ENCODE peak calls at places on chromosomes 7 and 10, in six cellular contexts. One of them, this sample, is unnamed.

GRCh38 chr7:127833641-127834040 is 181.6 kb downstream of the SND1 start:
- ATAC-seq in foreskin keratinocyte: no peak
- ATAC-seq in lower lobe of right lung: no peak
- ATAC-seq in WTC11: no peak
- ATAC-seq in activated CD8-positive, alpha-beta T cell treated with anti-CD3 and anti-CD28 coated beads for 36 hours: no peak
- ATAC-seq in body of pancreas: no peak
- ATAC-seq in this sample: peak

GRCh38 chr10:107542607-107543006 is 378.1 kb upstream of the SORCS1 start:
- ATAC-seq in foreskin keratinocyte: no peak
- ATAC-seq in lower lobe of right lung: no peak
- ATAC-seq in WTC11: peak
- ATAC-seq in activated CD8-positive, alpha-beta T cell treated with anti-CD3 and anti-CD28 coated beads for 36 hours: no peak
- ATAC-seq in body of pancreas: no peak
- ATAC-seq in this sample: no peak

GRCh38 chr10:84987039-84987438 is 658.6 kb downstream of the CCSER2 start:
- ATAC-seq in foreskin keratinocyte: no peak
- ATAC-seq in lower lobe of right lung: no peak
- ATAC-seq in WTC11: no peak
- ATAC-seq in activated CD8-positive, alpha-beta T cell treated with anti-CD3 and anti-CD28 coated beads for 36 hours: no peak
- ATAC-seq in body of pancreas: no peak
- ATAC-seq in this sample: no peak

GRCh38 chr10:122199689-122200088 is 71.4 kb upstream of the BTBD16 start:
- ATAC-seq in foreskin keratinocyte: no peak
- ATAC-seq in lower lobe of right lung: no peak
- ATAC-seq in WTC11: no peak
- ATAC-seq in activated CD8-positive, alpha-beta T cell treated with anti-CD3 and anti-CD28 coated beads for 36 hours: no peak
- ATAC-seq in body of pancreas: no peak
- ATAC-seq in this sample: no peak

GRCh38 chr7:134832367-134832766 is 52.9 kb downstream of the CALD1 start:
- ATAC-seq in foreskin keratinocyte: no peak
- ATAC-seq in lower lobe of right lung: no peak
- ATAC-seq in WTC11: no peak
- ATAC-seq in activated CD8-positive, alpha-beta T cell treated with anti-CD3 and anti-CD28 coated beads for 36 hours: no peak
- ATAC-seq in body of pancreas: no peak
- ATAC-seq in this sample: no peak

GRCh38 chr7:28155964-28156363 is 24.6 kb downstream of the JAZF1 start:
- ATAC-seq in foreskin keratinocyte: no peak
- ATAC-seq in lower lobe of right lung: peak
- ATAC-seq in WTC11: no peak
- ATAC-seq in activated CD8-positive, alpha-beta T cell treated with anti-CD3 and anti-CD28 coated beads for 36 hours: no peak
- ATAC-seq in body of pancreas: peak
- ATAC-seq in this sample: peak

GRCh38 chr10:89346264-89346971 is 18.6 kb downstream of the IFIT3 start:
- ATAC-seq in foreskin keratinocyte: no peak
- ATAC-seq in lower lobe of right lung: peak
- ATAC-seq in WTC11: peak
- ATAC-seq in activated CD8-positive, alpha-beta T cell treated with anti-CD3 and anti-CD28 coated beads for 36 hours: no peak
- ATAC-seq in body of pancreas: peak
- ATAC-seq in this sample: peak

GRCh38 chr7:22730921-22731654 is 4.1 kb downstream of the IL6 start:
- ATAC-seq in foreskin keratinocyte: peak
- ATAC-seq in lower lobe of right lung: no peak
- ATAC-seq in WTC11: no peak
- ATAC-seq in activated CD8-positive, alpha-beta T cell treated with anti-CD3 and anti-CD28 coated beads for 36 hours: no peak
- ATAC-seq in body of pancreas: no peak
- ATAC-seq in this sample: no peak

GRCh38 chr10:8040651-8041050 is 13.8 kb upstream of the GATA3 start:
- ATAC-seq in foreskin keratinocyte: no peak
- ATAC-seq in lower lobe of right lung: no peak
- ATAC-seq in WTC11: no peak
- ATAC-seq in activated CD8-positive, alpha-beta T cell treated with anti-CD3 and anti-CD28 coated beads for 36 hours: no peak
- ATAC-seq in body of pancreas: no peak
- ATAC-seq in this sample: no peak

GRCh38 chr7:140223515-140224221 is 46.9 kb upstream of the KDM7A start:
- ATAC-seq in foreskin keratinocyte: no peak
- ATAC-seq in lower lobe of right lung: no peak
- ATAC-seq in WTC11: no peak
- ATAC-seq in activated CD8-positive, alpha-beta T cell treated with anti-CD3 and anti-CD28 coated beads for 36 hours: peak
- ATAC-seq in body of pancreas: no peak
- ATAC-seq in this sample: no peak

GRCh38 chr10:110444009-110444347 is 53.7 kb upstream of the DUSP5 start:
- ATAC-seq in foreskin keratinocyte: no peak
- ATAC-seq in lower lobe of right lung: no peak
- ATAC-seq in WTC11: no peak
- ATAC-seq in activated CD8-positive, alpha-beta T cell treated with anti-CD3 and anti-CD28 coated beads for 36 hours: no peak
- ATAC-seq in body of pancreas: no peak
- ATAC-seq in this sample: no peak

GRCh38 chr7:94671444-94672235 is 15.7 kb upstream of the SGCE start:
- ATAC-seq in foreskin keratinocyte: no peak
- ATAC-seq in lower lobe of right lung: no peak
- ATAC-seq in WTC11: no peak
- ATAC-seq in activated CD8-positive, alpha-beta T cell treated with anti-CD3 and anti-CD28 coated beads for 36 hours: no peak
- ATAC-seq in body of pancreas: no peak
- ATAC-seq in this sample: no peak

GRCh38 chr7:2030475-2031456 is 202.0 kb downstream of the MAD1L1 start:
- ATAC-seq in foreskin keratinocyte: no peak
- ATAC-seq in lower lobe of right lung: no peak
- ATAC-seq in WTC11: peak
- ATAC-seq in activated CD8-positive, alpha-beta T cell treated with anti-CD3 and anti-CD28 coated beads for 36 hours: peak
- ATAC-seq in body of pancreas: no peak
- ATAC-seq in this sample: no peak

GRCh38 chr10:44962870-44963738 is 3.5 kb downstream of the RASSF4 start:
- ATAC-seq in foreskin keratinocyte: no peak
- ATAC-seq in lower lobe of right lung: no peak
- ATAC-seq in WTC11: peak
- ATAC-seq in activated CD8-positive, alpha-beta T cell treated with anti-CD3 and anti-CD28 coated beads for 36 hours: no peak
- ATAC-seq in body of pancreas: no peak
- ATAC-seq in this sample: no peak
- TF ChIP-seq CTCF in foreskin keratinocyte: peak
- TF ChIP-seq CTCF in lower lobe of right lung: peak
- TF ChIP-seq CTCF in WTC11: no peak
- TF ChIP-seq CTCF in activated CD8-positive, alpha-beta T cell treated with anti-CD3 and anti-CD28 coated beads for 36 hours: peak
- TF ChIP-seq CTCF in body of pancreas: peak
- TF ChIP-seq CTCF in this sample: peak

GRCh38 chr7:150962285-150962742 is 15.8 kb downstream of the KCNH2 start:
- ATAC-seq in foreskin keratinocyte: no peak
- ATAC-seq in lower lobe of right lung: no peak
- ATAC-seq in WTC11: no peak
- ATAC-seq in activated CD8-positive, alpha-beta T cell treated with anti-CD3 and anti-CD28 coated beads for 36 hours: no peak
- ATAC-seq in body of pancreas: no peak
- ATAC-seq in this sample: no peak
- TF ChIP-seq CTCF in foreskin keratinocyte: no peak
- TF ChIP-seq CTCF in lower lobe of right lung: no peak
- TF ChIP-seq CTCF in WTC11: no peak
- TF ChIP-seq CTCF in activated CD8-positive, alpha-beta T cell treated with anti-CD3 and anti-CD28 coated beads for 36 hours: no peak
- TF ChIP-seq CTCF in body of pancreas: no peak
- TF ChIP-seq CTCF in this sample: no peak

GRCh38 chr7:10128748-10129147 is 844.9 kb upstream of the PHF14 start:
- ATAC-seq in foreskin keratinocyte: no peak
- ATAC-seq in lower lobe of right lung: no peak
- ATAC-seq in WTC11: no peak
- ATAC-seq in activated CD8-positive, alpha-beta T cell treated with anti-CD3 and anti-CD28 coated beads for 36 hours: no peak
- ATAC-seq in body of pancreas: no peak
- ATAC-seq in this sample: no peak
- TF ChIP-seq CTCF in foreskin keratinocyte: peak
- TF ChIP-seq CTCF in lower lobe of right lung: peak
- TF ChIP-seq CTCF in WTC11: no peak
- TF ChIP-seq CTCF in activated CD8-positive, alpha-beta T cell treated with anti-CD3 and anti-CD28 coated beads for 36 hours: no peak
- TF ChIP-seq CTCF in body of pancreas: peak
- TF ChIP-seq CTCF in this sample: no peak

DNA sequence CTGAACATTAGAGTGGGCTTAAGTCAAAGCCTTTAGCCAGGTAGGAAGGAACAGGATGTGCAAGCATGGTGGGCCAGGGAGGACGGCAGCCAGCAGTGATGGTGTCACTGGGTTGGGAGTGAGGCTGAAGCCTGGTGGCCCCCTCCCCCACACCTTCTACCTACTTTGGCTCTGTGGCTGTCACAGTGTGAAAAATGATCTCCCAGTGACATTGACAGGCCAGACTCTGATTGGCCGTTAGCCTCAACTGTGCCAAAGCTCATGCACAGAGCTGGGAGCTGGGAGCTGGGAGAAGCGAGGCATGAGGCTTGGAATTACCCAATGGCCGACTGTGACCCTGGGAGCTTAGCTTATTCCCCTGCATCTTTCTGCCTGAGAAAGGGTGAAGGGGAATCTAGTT is 149.0 kb upstream of the HABP2 start:
- ATAC-seq in foreskin keratinocyte: no peak
- ATAC-seq in lower lobe of right lung: no peak
- ATAC-seq in WTC11: no peak
- ATAC-seq in activated CD8-positive, alpha-beta T cell treated with anti-CD3 and anti-CD28 coated beads for 36 hours: no peak
- ATAC-seq in body of pancreas: no peak
- ATAC-seq in this sample: no peak
- TF ChIP-seq CTCF in foreskin keratinocyte: no peak
- TF ChIP-seq CTCF in lower lobe of right lung: no peak
- TF ChIP-seq CTCF in WTC11: no peak
- TF ChIP-seq CTCF in activated CD8-positive, alpha-beta T cell treated with anti-CD3 and anti-CD28 coated beads for 36 hours: no peak
- TF ChIP-seq CTCF in body of pancreas: no peak
- TF ChIP-seq CTCF in this sample: no peak

GRCh38 chr10:124418726-124419501 is at the start of gene OAT:
- ATAC-seq in foreskin keratinocyte: peak
- ATAC-seq in lower lobe of right lung: peak
- ATAC-seq in WTC11: peak
- ATAC-seq in activated CD8-positive, alpha-beta T cell treated with anti-CD3 and anti-CD28 coated beads for 36 hours: peak
- ATAC-seq in body of pancreas: peak
- ATAC-seq in this sample: peak
- TF ChIP-seq CTCF in foreskin keratinocyte: peak
- TF ChIP-seq CTCF in lower lobe of right lung: no peak
- TF ChIP-seq CTCF in WTC11: no peak
- TF ChIP-seq CTCF in activated CD8-positive, alpha-beta T cell treated with anti-CD3 and anti-CD28 coated beads for 36 hours: no peak
- TF ChIP-seq CTCF in body of pancreas: no peak
- TF ChIP-seq CTCF in this sample: no peak

DNA sequence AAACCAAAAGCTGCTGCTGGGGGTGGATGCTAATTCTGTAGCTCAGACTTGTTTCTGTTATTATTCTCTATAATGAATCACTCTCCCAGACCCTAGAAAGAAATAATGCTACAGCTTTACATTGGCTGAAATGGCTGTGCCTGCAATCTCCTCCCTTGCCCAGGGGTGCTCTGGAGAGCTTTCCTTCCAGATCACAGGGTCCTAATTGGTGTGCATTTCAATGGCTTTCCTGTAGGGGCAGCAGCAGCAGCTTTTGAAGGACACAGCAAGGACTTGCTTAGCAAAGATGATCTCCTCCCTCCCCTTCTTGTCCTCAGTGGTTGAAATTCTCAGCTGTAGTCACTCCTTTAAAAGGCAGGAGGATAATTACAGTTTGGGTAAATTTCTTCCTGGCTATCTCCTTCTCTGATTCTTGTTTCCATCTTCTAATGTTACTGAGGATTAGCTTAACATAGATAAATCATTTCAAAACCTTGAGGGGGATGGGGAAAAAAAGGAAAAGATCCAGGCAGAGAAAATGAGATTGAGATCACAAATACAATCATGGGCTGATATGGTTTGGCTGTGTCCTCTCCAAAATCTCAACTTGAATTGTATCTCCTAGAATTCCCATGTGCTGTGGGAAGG is 120.2 kb upstream of the CTTNBP2 start:
- ATAC-seq in foreskin keratinocyte: peak
- ATAC-seq in lower lobe of right lung: no peak
- ATAC-seq in WTC11: peak
- ATAC-seq in activated CD8-positive, alpha-beta T cell treated with anti-CD3 and anti-CD28 coated beads for 36 hours: peak
- ATAC-seq in body of pancreas: no peak
- ATAC-seq in this sample: no peak
- TF ChIP-seq CTCF in foreskin keratinocyte: peak
- TF ChIP-seq CTCF in lower lobe of right lung: peak
- TF ChIP-seq CTCF in WTC11: peak
- TF ChIP-seq CTCF in activated CD8-positive, alpha-beta T cell treated with anti-CD3 and anti-CD28 coated beads for 36 hours: peak
- TF ChIP-seq CTCF in body of pancreas: peak
- TF ChIP-seq CTCF in this sample: no peak

This sample was measured in gastroesophageal sphincter.